ENCODE peak calls at places on chromosomes 5 and 9, in five cellular contexts. One of them, this sample, is unnamed.

GRCh38 chr5:93311825-93312224 is 269.2 kb downstream of the NR2F1-AS1 start:
- DNase-seq in neural progenitor cell: no peak
- DNase-seq in OCI-LY7: no peak
- DNase-seq in left lung: no peak
- DNase-seq in A549: no peak
- DNase-seq in this sample: no peak

GRCh38 chr9:15403155-15403554 is 19.5 kb upstream of the SNAPC3 start:
- DNase-seq in neural progenitor cell: peak
- DNase-seq in OCI-LY7: peak
- DNase-seq in left lung: no peak
- DNase-seq in A549: peak
- DNase-seq in this sample: no peak

GRCh38 chr5:131328536-131329186 is 64.8 kb downstream of the CDC42SE2 start:
- DNase-seq in neural progenitor cell: no peak
- DNase-seq in OCI-LY7: no peak
- DNase-seq in left lung: no peak
- DNase-seq in A549: peak
- DNase-seq in this sample: peak

GRCh38 chr9:10354591-10354990 is 258.2 kb downstream of the PTPRD start:
- DNase-seq in neural progenitor cell: no peak
- DNase-seq in OCI-LY7: no peak
- DNase-seq in left lung: no peak
- DNase-seq in A549: no peak
- DNase-seq in this sample: no peak

GRCh38 chr5:14750712-14751111 is 86.2 kb downstream of the OTULIN start:
- DNase-seq in neural progenitor cell: no peak
- DNase-seq in OCI-LY7: no peak
- DNase-seq in left lung: no peak
- DNase-seq in A549: no peak
- DNase-seq in this sample: no peak

GRCh38 chr9:101626295-101626694 is 31.5 kb upstream of the PPP3R2 start:
- DNase-seq in neural progenitor cell: no peak
- DNase-seq in OCI-LY7: no peak
- DNase-seq in left lung: no peak
- DNase-seq in A549: no peak
- DNase-seq in this sample: no peak

GRCh38 chr5:9894571-9895304 is 264.6 kb upstream of the TAS2R1 start:
- DNase-seq in neural progenitor cell: no peak
- DNase-seq in OCI-LY7: no peak
- DNase-seq in left lung: no peak
- DNase-seq in A549: no peak
- DNase-seq in this sample: no peak

GRCh38 chr5:14983666-14984441 is 112.3 kb upstream of the ANKH start:
- DNase-seq in neural progenitor cell: no peak
- DNase-seq in OCI-LY7: no peak
- DNase-seq in left lung: no peak
- DNase-seq in A549: no peak
- DNase-seq in this sample: no peak

GRCh38 chr5:109691248-109691574 is 1.5 kb downstream of the MAN2A1 start:
- DNase-seq in neural progenitor cell: no peak
- DNase-seq in OCI-LY7: no peak
- DNase-seq in left lung: no peak
- DNase-seq in A549: no peak
- DNase-seq in this sample: no peak

GRCh38 chr9:136233868-136234267 is 11.7 kb downstream of the QSOX2 start:
- DNase-seq in neural progenitor cell: no peak
- DNase-seq in OCI-LY7: no peak
- DNase-seq in left lung: no peak
- DNase-seq in A549: no peak
- DNase-seq in this sample: no peak

GRCh38 chr5:960551-960950 is 48.1 kb upstream of the NKD2 start:
- DNase-seq in neural progenitor cell: no peak
- DNase-seq in OCI-LY7: no peak
- DNase-seq in left lung: no peak
- DNase-seq in A549: no peak
- DNase-seq in this sample: no peak

GRCh38 chr5:77266291-77266690 is 55.8 kb downstream of the PDE8B start:
- DNase-seq in neural progenitor cell: no peak
- DNase-seq in OCI-LY7: no peak
- DNase-seq in left lung: no peak
- DNase-seq in A549: no peak
- DNase-seq in this sample: no peak

GRCh38 chr5:6950872-6951271 is 237.6 kb downstream of the TENT4A start:
- DNase-seq in neural progenitor cell: no peak
- DNase-seq in OCI-LY7: no peak
- DNase-seq in left lung: no peak
- DNase-seq in A549: no peak
- DNase-seq in this sample: no peak

GRCh38 chr5:62886603-62887315 is 308.1 kb downstream of the LRRC70 start:
- DNase-seq in neural progenitor cell: no peak
- DNase-seq in OCI-LY7: no peak
- DNase-seq in left lung: no peak
- DNase-seq in A549: no peak
- DNase-seq in this sample: no peak

GRCh38 chr5:128284236-128284635 is 200.7 kb downstream of the SLC12A2 start:
- DNase-seq in neural progenitor cell: no peak
- DNase-seq in OCI-LY7: no peak
- DNase-seq in left lung: no peak
- DNase-seq in A549: no peak
- DNase-seq in this sample: no peak

GRCh38 chr5:43336159-43336558 is 22.9 kb upstream of the HMGCS1 start:
- DNase-seq in neural progenitor cell: no peak
- DNase-seq in OCI-LY7: no peak
- DNase-seq in left lung: no peak
- DNase-seq in A549: peak
- DNase-seq in this sample: no peak

GRCh38 chr9:80552931-80553330 is 981.2 kb downstream of the TLE4 start:
- DNase-seq in neural progenitor cell: no peak
- DNase-seq in OCI-LY7: no peak
- DNase-seq in left lung: no peak
- DNase-seq in A549: peak
- DNase-seq in this sample: no peak

GRCh38 chr9:121612511-121612998 is 38.9 kb upstream of the DAB2IP start:
- DNase-seq in neural progenitor cell: peak
- DNase-seq in OCI-LY7: no peak
- DNase-seq in left lung: peak
- DNase-seq in A549: peak
- DNase-seq in this sample: peak

GRCh38 chr5:109709225-109709624 is 19.5 kb downstream of the MAN2A1 start:
- DNase-seq in neural progenitor cell: no peak
- DNase-seq in OCI-LY7: no peak
- DNase-seq in left lung: no peak
- DNase-seq in A549: no peak
- DNase-seq in this sample: no peak

GRCh38 chr5:60916646-60917045 is 28.2 kb downstream of the ERCC8 start:
- DNase-seq in neural progenitor cell: no peak
- DNase-seq in OCI-LY7: no peak
- DNase-seq in left lung: no peak
- DNase-seq in A549: no peak
- DNase-seq in this sample: no peak
- H3K27ac ChIP-seq in neural progenitor cell: no peak
- H3K27ac ChIP-seq in OCI-LY7: no peak
- H3K27ac ChIP-seq in left lung: no peak
- H3K27ac ChIP-seq in A549: no peak
- H3K27ac ChIP-seq in this sample: no peak

GRCh38 chr9:103713631-103714030 is 380.5 kb upstream of the SMC2 start:
- DNase-seq in neural progenitor cell: no peak
- DNase-seq in OCI-LY7: no peak
- DNase-seq in left lung: no peak
- DNase-seq in A549: no peak
- DNase-seq in this sample: no peak

DNA sequence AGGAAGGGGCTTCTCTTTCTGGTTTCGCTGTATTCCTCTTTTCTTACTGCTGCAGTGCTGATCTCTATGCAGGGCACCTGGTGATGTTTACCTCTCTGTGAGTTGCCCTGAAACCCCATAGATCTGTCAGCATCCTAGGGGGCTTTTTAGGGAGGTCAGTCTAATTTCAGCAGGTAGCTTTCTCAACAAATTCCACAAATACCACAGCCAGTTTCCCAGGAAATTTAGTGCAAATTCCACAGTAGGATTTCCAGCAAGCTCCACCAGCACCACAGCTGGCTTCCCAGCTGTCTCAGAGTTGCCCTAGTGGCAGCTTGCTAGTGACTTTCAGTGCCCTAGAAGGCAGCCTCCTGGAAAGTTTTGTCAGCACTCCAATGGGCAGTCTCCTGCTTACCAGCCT is 379.1 kb upstream of the SMC2 start:
- DNase-seq in neural progenitor cell: peak
- DNase-seq in OCI-LY7: no peak
- DNase-seq in left lung: no peak
- DNase-seq in A549: no peak
- DNase-seq in this sample: no peak
- H3K27ac ChIP-seq in neural progenitor cell: peak
- H3K27ac ChIP-seq in OCI-LY7: no peak
- H3K27ac ChIP-seq in left lung: no peak
- H3K27ac ChIP-seq in A549: no peak
- H3K27ac ChIP-seq in this sample: no peak

DNA sequence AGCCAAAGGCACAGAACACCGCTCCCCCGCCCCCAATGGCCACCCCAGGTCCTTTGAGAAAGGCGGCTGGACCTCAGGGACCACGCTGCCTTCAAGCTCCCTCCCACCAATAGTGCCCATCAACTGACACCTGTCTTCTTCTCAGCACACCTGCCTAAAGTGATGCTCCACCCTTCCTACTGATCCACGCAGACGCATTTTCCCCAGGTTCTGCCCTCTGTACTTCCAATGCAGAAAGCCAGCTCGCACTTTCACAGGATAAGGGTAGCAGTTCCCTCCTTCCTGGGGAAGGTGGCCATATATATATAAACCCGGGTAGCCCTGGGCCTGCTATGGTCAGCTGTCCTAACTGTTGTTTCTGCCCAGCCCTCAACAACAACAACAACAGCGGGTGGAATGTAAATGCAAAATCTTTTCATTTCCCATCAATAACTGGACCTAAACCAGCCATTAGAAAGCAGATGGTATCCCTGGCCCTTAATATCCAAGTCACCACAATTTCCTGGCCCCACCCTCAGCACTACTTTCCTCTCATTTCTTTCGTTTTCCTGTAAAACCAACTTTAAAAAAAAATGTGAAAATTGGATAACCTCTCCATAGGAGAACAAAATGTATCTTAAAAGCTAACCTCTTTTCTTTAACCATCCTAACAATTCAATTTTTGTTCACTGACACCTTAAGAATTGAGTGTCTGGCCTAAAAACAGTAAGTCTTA is 1.7 kb downstream of the GOLM1 start:
- DNase-seq in neural progenitor cell: no peak
- DNase-seq in OCI-LY7: no peak
- DNase-seq in left lung: no peak
- DNase-seq in A549: no peak
- DNase-seq in this sample: no peak
- H3K27ac ChIP-seq in neural progenitor cell: no peak
- H3K27ac ChIP-seq in OCI-LY7: no peak
- H3K27ac ChIP-seq in left lung: no peak
- H3K27ac ChIP-seq in A549: peak
- H3K27ac ChIP-seq in this sample: no peak

GRCh38 chr9:16885896-16886295 is 15.4 kb upstream of the BNC2 start:
- DNase-seq in neural progenitor cell: no peak
- DNase-seq in OCI-LY7: no peak
- DNase-seq in left lung: no peak
- DNase-seq in A549: no peak
- DNase-seq in this sample: no peak

GRCh38 chr9:16883586-16883985 is 13.1 kb upstream of the BNC2 start:
- DNase-seq in neural progenitor cell: no peak
- DNase-seq in OCI-LY7: no peak
- DNase-seq in left lung: no peak
- DNase-seq in A549: no peak
- DNase-seq in this sample: no peak

GRCh38 chr9:16884952-16885513 is 14.6 kb upstream of the BNC2 start:
- DNase-seq in neural progenitor cell: no peak
- DNase-seq in OCI-LY7: no peak
- DNase-seq in left lung: peak
- DNase-seq in A549: no peak
- DNase-seq in this sample: no peak

GRCh38 chr9:16884373-16884772 is 13.9 kb upstream of the BNC2 start:
- DNase-seq in neural progenitor cell: no peak
- DNase-seq in OCI-LY7: no peak
- DNase-seq in left lung: no peak
- DNase-seq in A549: no peak
- DNase-seq in this sample: no peak

GRCh38 chr9:16888594-16888993 is 18.1 kb upstream of the BNC2 start:
- DNase-seq in neural progenitor cell: no peak
- DNase-seq in OCI-LY7: no peak
- DNase-seq in left lung: no peak
- DNase-seq in A549: no peak
- DNase-seq in this sample: no peak
- H3K27ac ChIP-seq in neural progenitor cell: no peak
- H3K27ac ChIP-seq in OCI-LY7: no peak
- H3K27ac ChIP-seq in left lung: no peak
- H3K27ac ChIP-seq in A549: no peak
- H3K27ac ChIP-seq in this sample: no peak